ENCODE peak calls at places on chromosomes 12 and 14, in six cellular contexts. One of them, this sample, is unnamed.

GRCh38 chr14:73462078-73462715 is 3.9 kb upstream of the NUMB start:
- DNase-seq in Panc1: no peak
- DNase-seq in upper lobe of left lung: peak; percentile 86
- DNase-seq in transverse colon: peak; percentile 88
- DNase-seq in HCT116: no peak
- DNase-seq in H1: no peak
- DNase-seq in this sample: no peak

GRCh38 chr12:120529641-120530314 is 820 bp upstream of the COQ5 start:
- DNase-seq in upper lobe of left lung: peak; percentile 54
- DNase-seq in transverse colon: peak; percentile 44
- DNase-seq in H1: no peak
- DNase-seq in HCT116: peak; percentile 41
- DNase-seq in Panc1: no peak
- DNase-seq in this sample: no peak

GRCh38 chr12:3320881-3321509 is 170.0 kb upstream of the PRMT8 start:
- DNase-seq in Panc1: no peak
- DNase-seq in HCT116: no peak
- DNase-seq in transverse colon: no peak
- DNase-seq in upper lobe of left lung: no peak
- DNase-seq in H1: no peak
- DNase-seq in this sample: no peak

GRCh38 chr12:124398578-124399227 is 103.8 kb downstream of the RFLNA start:
- DNase-seq in H1: no peak
- DNase-seq in HCT116: no peak
- DNase-seq in upper lobe of left lung: no peak
- DNase-seq in transverse colon: peak; percentile 60
- DNase-seq in Panc1: no peak
- DNase-seq in this sample: no peak

GRCh38 chr12:132105467-132105866 is 38.7 kb downstream of the DDX51 start:
- DNase-seq in Panc1: no peak
- DNase-seq in transverse colon: no peak
- DNase-seq in upper lobe of left lung: no peak
- DNase-seq in H1: no peak
- DNase-seq in HCT116: no peak
- DNase-seq in this sample: no peak

GRCh38 chr12:67288561-67288960 is 19.4 kb downstream of the CAND1 start:
- DNase-seq in transverse colon: no peak
- DNase-seq in H1: no peak
- DNase-seq in Panc1: no peak
- DNase-seq in HCT116: no peak
- DNase-seq in upper lobe of left lung: no peak
- DNase-seq in this sample: no peak

GRCh38 chr14:69354383-69355154 is 43.5 kb downstream of the ERH start:
- DNase-seq in HCT116: no peak
- DNase-seq in transverse colon: peak; percentile 75
- DNase-seq in H1: no peak
- DNase-seq in Panc1: no peak
- DNase-seq in upper lobe of left lung: no peak
- DNase-seq in this sample: no peak

GRCh38 chr12:60072911-60073310 is 477.1 kb downstream of the SLC16A7 start:
- DNase-seq in HCT116: no peak
- DNase-seq in H1: no peak
- DNase-seq in upper lobe of left lung: no peak
- DNase-seq in transverse colon: no peak
- DNase-seq in Panc1: no peak
- DNase-seq in this sample: no peak

GRCh38 chr12:92951006-92951405 is 21.9 kb upstream of the EEA1 start:
- DNase-seq in Panc1: no peak
- DNase-seq in H1: no peak
- DNase-seq in upper lobe of left lung: no peak
- DNase-seq in transverse colon: no peak
- DNase-seq in HCT116: no peak
- DNase-seq in this sample: no peak

GRCh38 chr14:100076630-100077029 is 11.4 kb downstream of the EVL start:
- DNase-seq in transverse colon: no peak
- DNase-seq in HCT116: no peak
- DNase-seq in upper lobe of left lung: peak; percentile 73
- DNase-seq in H1: no peak
- DNase-seq in Panc1: no peak
- DNase-seq in this sample: peak; percentile 88

GRCh38 chr14:69629225-69630127 is 18.1 kb downstream of the SUSD6 start:
- DNase-seq in HCT116: no peak
- DNase-seq in H1: no peak
- DNase-seq in Panc1: no peak
- DNase-seq in transverse colon: no peak
- DNase-seq in upper lobe of left lung: no peak
- DNase-seq in this sample: no peak

GRCh38 chr14:105485720-105486332 is 860 bp upstream of the CRIP1 start:
- DNase-seq in transverse colon: no peak
- DNase-seq in upper lobe of left lung: no peak
- DNase-seq in H1: peak; percentile 83
- DNase-seq in Panc1: no peak
- DNase-seq in HCT116: no peak
- DNase-seq in this sample: no peak

GRCh38 chr12:93829073-93829472 is 151.9 kb downstream of the CRADD start:
- DNase-seq in H1: no peak
- DNase-seq in transverse colon: no peak
- DNase-seq in HCT116: no peak
- DNase-seq in upper lobe of left lung: no peak
- DNase-seq in Panc1: no peak
- DNase-seq in this sample: no peak

GRCh38 chr14:103003850-103004249 is 53.5 kb downstream of the CDC42BPB start:
- DNase-seq in Panc1: no peak
- DNase-seq in HCT116: no peak
- DNase-seq in H1: no peak
- DNase-seq in transverse colon: no peak
- DNase-seq in upper lobe of left lung: no peak
- DNase-seq in this sample: no peak

GRCh38 chr14:66268802-66269334 is 217.3 kb upstream of the CCDC196 start:
- DNase-seq in transverse colon: no peak
- DNase-seq in H1: no peak
- DNase-seq in Panc1: no peak
- DNase-seq in HCT116: no peak
- DNase-seq in upper lobe of left lung: no peak
- DNase-seq in this sample: no peak

GRCh38 chr14:63547798-63548335 is 4.7 kb upstream of the PPP2R5E start:
- DNase-seq in upper lobe of left lung: no peak
- DNase-seq in HCT116: no peak
- DNase-seq in Panc1: no peak
- DNase-seq in transverse colon: no peak
- DNase-seq in H1: no peak
- DNase-seq in this sample: no peak

GRCh38 chr14:53979141-53979673 is 22.6 kb upstream of the BMP4 start:
- DNase-seq in Panc1: no peak
- DNase-seq in transverse colon: no peak
- DNase-seq in H1: no peak
- DNase-seq in upper lobe of left lung: no peak
- DNase-seq in HCT116: no peak
- DNase-seq in this sample: no peak

GRCh38 chr12:1130164-1130563 is 139.1 kb downstream of the ERC1 start:
- DNase-seq in HCT116: peak; percentile 78
- DNase-seq in upper lobe of left lung: peak; percentile 61
- DNase-seq in H1: no peak
- DNase-seq in Panc1: no peak
- DNase-seq in transverse colon: peak; percentile 80
- DNase-seq in this sample: no peak

GRCh38 chr14:89773644-89774316 is 180.8 kb downstream of the EFCAB11 start:
- DNase-seq in HCT116: no peak
- DNase-seq in transverse colon: peak; percentile 53
- DNase-seq in upper lobe of left lung: peak; percentile 83
- DNase-seq in H1: peak; percentile 61
- DNase-seq in Panc1: no peak
- DNase-seq in this sample: no peak

GRCh38 chr14:71003156-71003555 is 95.9 kb downstream of the PCNX1 start:
- DNase-seq in Panc1: no peak
- DNase-seq in transverse colon: no peak
- DNase-seq in HCT116: no peak
- DNase-seq in upper lobe of left lung: no peak
- DNase-seq in H1: no peak
- DNase-seq in this sample: no peak

GRCh38 chr12:132266370-132266769 is 63.0 kb downstream of the GALNT9 start:
- DNase-seq in transverse colon: no peak
- DNase-seq in Panc1: no peak
- DNase-seq in HCT116: no peak
- DNase-seq in H1: no peak
- DNase-seq in upper lobe of left lung: no peak
- DNase-seq in this sample: no peak

GRCh38 chr14:54711812-54712211 is 144.9 kb downstream of the SAMD4A start:
- DNase-seq in upper lobe of left lung: no peak
- DNase-seq in HCT116: no peak
- DNase-seq in Panc1: no peak
- DNase-seq in transverse colon: no peak
- DNase-seq in H1: no peak
- DNase-seq in this sample: no peak

DNA sequence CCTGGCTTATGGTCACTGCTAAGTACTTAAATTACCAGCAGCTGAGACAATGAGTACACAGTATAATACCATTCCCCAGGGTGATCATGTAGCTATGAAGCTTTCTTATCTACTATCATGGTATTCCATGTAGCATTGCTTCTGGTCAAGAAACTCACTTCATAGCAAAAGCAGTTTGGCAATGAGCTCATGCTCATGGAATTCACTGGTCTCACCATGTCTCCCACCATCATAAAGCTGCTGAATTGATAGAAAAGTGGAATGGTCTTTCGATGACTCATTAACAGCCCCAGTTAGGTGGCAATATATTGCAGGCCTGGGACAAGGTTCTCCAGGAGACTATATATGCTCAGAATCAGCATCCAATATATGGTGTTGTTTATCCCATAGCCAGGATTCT is 553.7 kb downstream of the FOXG1 start:
- DNase-seq in HCT116: no peak
- DNase-seq in transverse colon: no peak
- DNase-seq in upper lobe of left lung: no peak
- DNase-seq in Panc1: no peak
- DNase-seq in H1: no peak
- DNase-seq in this sample: no peak
- TF ChIP-seq POLR2AphosphoS5 in HCT116: no peak
- TF ChIP-seq POLR2AphosphoS5 in transverse colon: no peak
- TF ChIP-seq POLR2AphosphoS5 in upper lobe of left lung: no peak
- TF ChIP-seq POLR2AphosphoS5 in Panc1: no peak
- TF ChIP-seq POLR2AphosphoS5 in H1: no peak
- TF ChIP-seq POLR2AphosphoS5 in this sample: no peak

DNA sequence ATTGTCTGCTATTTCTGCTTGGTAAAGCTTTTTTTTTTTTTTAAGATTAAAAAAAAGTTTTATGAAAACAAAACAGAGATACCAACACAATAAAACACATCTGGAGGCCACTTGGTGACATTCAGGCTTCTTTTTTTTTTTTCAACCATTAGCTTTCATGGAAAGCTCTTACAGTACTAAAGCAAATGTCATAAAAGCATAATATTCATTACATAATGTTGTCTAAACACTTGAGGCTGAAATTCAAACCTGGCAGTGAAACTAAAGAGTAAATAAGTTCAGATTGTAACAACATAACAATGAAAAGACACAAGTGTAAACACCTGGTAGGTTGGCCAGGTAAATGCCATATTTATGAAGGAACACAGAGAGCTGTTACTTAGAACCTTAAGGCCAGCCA is 14.7 kb downstream of the PRICKLE1 start:
- DNase-seq in HCT116: no peak
- DNase-seq in H1: no peak
- DNase-seq in Panc1: no peak
- DNase-seq in upper lobe of left lung: no peak
- DNase-seq in transverse colon: no peak
- DNase-seq in this sample: no peak
- TF ChIP-seq POLR2AphosphoS5 in HCT116: no peak
- TF ChIP-seq POLR2AphosphoS5 in H1: no peak
- TF ChIP-seq POLR2AphosphoS5 in Panc1: no peak
- TF ChIP-seq POLR2AphosphoS5 in upper lobe of left lung: no peak
- TF ChIP-seq POLR2AphosphoS5 in transverse colon: no peak
- TF ChIP-seq POLR2AphosphoS5 in this sample: no peak

DNA sequence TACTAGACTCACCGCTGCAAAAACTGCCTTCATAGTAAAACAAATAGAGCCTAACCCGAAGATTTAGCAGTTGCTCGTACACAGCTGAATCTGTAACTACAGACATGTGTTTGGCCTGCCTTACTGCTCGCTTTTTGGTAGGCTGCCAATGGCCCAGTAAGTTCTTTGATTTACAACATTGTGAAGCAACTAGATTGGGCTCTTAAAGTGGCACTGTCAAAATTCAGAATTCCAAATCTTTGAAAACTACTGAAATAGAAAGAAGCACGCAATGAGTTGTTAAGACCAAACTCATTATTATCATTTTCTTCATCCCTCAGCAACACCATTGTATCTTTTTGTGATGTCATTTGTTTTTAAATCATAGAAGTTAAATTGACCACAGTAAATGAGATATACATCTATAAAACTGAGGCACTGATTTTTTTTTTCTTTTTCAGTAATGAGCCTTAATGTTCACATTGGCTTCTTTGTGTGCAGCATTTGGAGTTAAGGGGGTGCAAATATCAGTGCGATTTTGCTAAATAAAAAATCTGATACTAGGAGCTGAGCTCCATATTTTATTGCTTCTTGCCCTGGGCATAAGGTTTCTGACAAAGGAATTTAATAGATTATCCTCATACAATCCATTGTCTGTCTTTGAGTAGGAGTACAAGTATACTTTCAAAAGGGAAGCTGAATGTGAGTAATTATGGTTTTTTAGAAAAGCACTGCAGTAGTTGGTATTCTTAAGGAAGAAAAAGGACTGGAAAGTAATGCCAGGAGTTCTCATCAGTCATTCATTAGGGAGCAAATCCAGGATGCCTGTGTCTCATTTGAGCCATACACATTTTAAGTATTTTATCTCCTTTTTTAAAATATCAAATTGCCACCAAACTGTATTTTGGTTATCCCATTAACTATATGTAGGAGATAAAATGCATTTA is 138.5 kb downstream of the KICS2 start:
- DNase-seq in H1: no peak
- DNase-seq in transverse colon: peak; percentile 84
- DNase-seq in upper lobe of left lung: peak; percentile 78
- DNase-seq in Panc1: no peak
- DNase-seq in HCT116: no peak
- DNase-seq in this sample: no peak
- TF ChIP-seq POLR2AphosphoS5 in H1: no peak
- TF ChIP-seq POLR2AphosphoS5 in transverse colon: peak; percentile 39
- TF ChIP-seq POLR2AphosphoS5 in upper lobe of left lung: no peak
- TF ChIP-seq POLR2AphosphoS5 in Panc1: no peak
- TF ChIP-seq POLR2AphosphoS5 in HCT116: no peak
- TF ChIP-seq POLR2AphosphoS5 in this sample: no peak

GRCh38 chr14:91755560-91755959 is 23.7 kb upstream of the CATSPERB start:
- DNase-seq in HCT116: peak; percentile 2
- DNase-seq in H1: no peak
- DNase-seq in upper lobe of left lung: no peak
- DNase-seq in transverse colon: no peak
- DNase-seq in Panc1: no peak
- DNase-seq in this sample: no peak
- TF ChIP-seq POLR2AphosphoS5 in HCT116: no peak
- TF ChIP-seq POLR2AphosphoS5 in H1: no peak
- TF ChIP-seq POLR2AphosphoS5 in upper lobe of left lung: no peak
- TF ChIP-seq POLR2AphosphoS5 in transverse colon: no peak
- TF ChIP-seq POLR2AphosphoS5 in Panc1: no peak
- TF ChIP-seq POLR2AphosphoS5 in this sample: no peak

GRCh38 chr14:75282166-75282547 is 3.5 kb downstream of the FOS start:
- DNase-seq in H1: no peak
- DNase-seq in upper lobe of left lung: no peak
- DNase-seq in Panc1: no peak
- DNase-seq in HCT116: no peak
- DNase-seq in transverse colon: peak; percentile 59
- DNase-seq in this sample: no peak
- TF ChIP-seq POLR2AphosphoS5 in H1: peak; percentile 63
- TF ChIP-seq POLR2AphosphoS5 in upper lobe of left lung: no peak
- TF ChIP-seq POLR2AphosphoS5 in Panc1: no peak
- TF ChIP-seq POLR2AphosphoS5 in HCT116: no peak
- TF ChIP-seq POLR2AphosphoS5 in transverse colon: peak; percentile 31
- TF ChIP-seq POLR2AphosphoS5 in this sample: no peak

This sample was measured in vagina.